ENCODE peak calls at places on chromosome 15, in four cellular contexts. One of them, this sample, is unnamed.

GRCh38 chr15:43808960-43809678 is 8.7 kb downstream of the HYPK start:
- DNase-seq in brain microvascular endothelial cell: no peak
- DNase-seq in tibial artery: no peak
- DNase-seq in H1: no peak
- DNase-seq in this sample: no peak

GRCh38 chr15:77640615-77641014 is 7.9 kb upstream of the LINGO1 start:
- DNase-seq in brain microvascular endothelial cell: no peak
- DNase-seq in tibial artery: no peak
- DNase-seq in H1: no peak
- DNase-seq in this sample: no peak

GRCh38 chr15:101111570-101112262 is 140.1 kb downstream of the CHSY1 start:
- DNase-seq in brain microvascular endothelial cell: no peak
- DNase-seq in tibial artery: no peak
- DNase-seq in H1: no peak
- DNase-seq in this sample: no peak

GRCh38 chr15:101258238-101259144 is 6.6 kb upstream of the CHSY1 start:
- DNase-seq in brain microvascular endothelial cell: peak; percentile 66
- DNase-seq in tibial artery: no peak
- DNase-seq in H1: no peak
- DNase-seq in this sample: peak; percentile 89

GRCh38 chr15:79329186-79329611 is 18.3 kb downstream of the TMED3 start:
- DNase-seq in brain microvascular endothelial cell: peak; percentile 72
- DNase-seq in tibial artery: no peak
- DNase-seq in H1: no peak
- DNase-seq in this sample: peak; percentile 66

GRCh38 chr15:35725353-35725752 is 179.4 kb upstream of the DPH6 start:
- DNase-seq in brain microvascular endothelial cell: peak; percentile 49
- DNase-seq in tibial artery: no peak
- DNase-seq in H1: no peak
- DNase-seq in this sample: peak; percentile 77

GRCh38 chr15:71999807-72000206 is 118.1 kb downstream of the MYO9A start:
- DNase-seq in brain microvascular endothelial cell: no peak
- DNase-seq in tibial artery: no peak
- DNase-seq in H1: no peak
- DNase-seq in this sample: no peak

GRCh38 chr15:81224232-81224631 is 27.6 kb downstream of the IL16 start:
- DNase-seq in brain microvascular endothelial cell: no peak
- DNase-seq in tibial artery: no peak
- DNase-seq in H1: no peak
- DNase-seq in this sample: no peak

GRCh38 chr15:98850991-98851776 is 156.4 kb downstream of the PGPEP1L start:
- DNase-seq in brain microvascular endothelial cell: peak; percentile 65
- DNase-seq in tibial artery: peak; percentile 89
- DNase-seq in H1: peak; percentile 57
- DNase-seq in this sample: peak; percentile 76
- H3K4me3 ChIP-seq in brain microvascular endothelial cell: peak overlapping the region; percentile 69
- H3K4me3 ChIP-seq in tibial artery: peak overlapping the region; percentile 76
- H3K4me3 ChIP-seq in H1: peak overlapping the region; percentile 85
- H3K4me3 ChIP-seq in this sample: peak overlapping the region; percentile 73

GRCh38 chr15:52281085-52282035 is 14.2 kb downstream of the MYO5C start:
- DNase-seq in brain microvascular endothelial cell: no peak
- DNase-seq in tibial artery: no peak
- DNase-seq in H1: no peak
- DNase-seq in this sample: no peak
- TF ChIP-seq CTCF in brain microvascular endothelial cell: no peak
- TF ChIP-seq CTCF in tibial artery: no peak
- TF ChIP-seq CTCF in H1: no peak
- TF ChIP-seq CTCF in this sample: no peak

GRCh38 chr15:69881310-69881660 is 216.4 kb downstream of the TLE3 start:
- DNase-seq in brain microvascular endothelial cell: no peak
- DNase-seq in tibial artery: no peak
- DNase-seq in H1: no peak
- DNase-seq in this sample: no peak

GRCh38 chr15:69881760-69882159 is 216.0 kb downstream of the TLE3 start:
- DNase-seq in brain microvascular endothelial cell: no peak
- DNase-seq in tibial artery: no peak
- DNase-seq in H1: no peak
- DNase-seq in this sample: no peak

GRCh38 chr15:69883306-69883705 is 214.4 kb downstream of the TLE3 start:
- DNase-seq in brain microvascular endothelial cell: no peak
- DNase-seq in tibial artery: no peak
- DNase-seq in H1: no peak
- DNase-seq in this sample: no peak

GRCh38 chr15:69876556-69876955 is 221.2 kb downstream of the TLE3 start:
- DNase-seq in brain microvascular endothelial cell: no peak
- DNase-seq in tibial artery: no peak
- DNase-seq in H1: no peak
- DNase-seq in this sample: no peak

GRCh38 chr15:69880616-69881309 is 217.0 kb downstream of the TLE3 start:
- DNase-seq in brain microvascular endothelial cell: no peak
- DNase-seq in tibial artery: no peak
- DNase-seq in H1: no peak
- DNase-seq in this sample: no peak
- H3K4me3 ChIP-seq in brain microvascular endothelial cell: no peak overlapping the region
- H3K4me3 ChIP-seq in tibial artery: no peak overlapping the region
- H3K4me3 ChIP-seq in H1: no peak overlapping the region
- H3K4me3 ChIP-seq in this sample: no peak overlapping the region

DNA sequence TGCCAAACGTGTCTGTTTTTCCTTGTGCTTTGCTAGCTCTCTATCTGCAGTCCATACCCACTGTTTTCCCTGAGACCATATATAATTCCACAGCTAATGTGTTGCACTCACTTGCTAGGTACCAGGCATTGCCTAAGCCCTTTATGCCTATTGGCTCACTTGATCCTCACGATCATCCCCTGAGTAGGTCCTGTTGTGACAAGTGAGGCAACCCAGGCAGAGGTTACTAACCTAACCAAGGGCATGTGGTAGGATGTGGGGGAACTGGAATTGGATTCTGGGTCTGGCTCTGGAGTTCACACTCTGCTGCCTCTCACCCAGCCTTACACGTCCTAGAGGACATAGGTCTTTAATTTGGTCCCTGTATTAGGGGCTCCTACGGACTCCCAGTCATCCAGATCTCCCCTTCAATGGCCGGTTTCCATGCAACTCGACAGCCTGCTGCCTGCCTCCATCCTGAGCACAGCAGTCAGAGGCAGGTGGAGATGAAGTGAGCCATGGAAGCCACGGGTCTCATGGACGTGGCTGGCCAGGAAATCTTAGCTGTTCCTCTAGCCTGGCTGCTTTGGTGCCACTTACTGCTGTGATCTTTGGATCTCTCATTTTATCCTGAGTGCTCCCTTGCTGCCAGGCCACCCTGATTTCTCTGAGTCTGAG is 38.9 kb upstream of the MYZAP start:
- DNase-seq in brain microvascular endothelial cell: no peak
- DNase-seq in tibial artery: no peak
- DNase-seq in H1: no peak
- DNase-seq in this sample: no peak
- TF ChIP-seq CTCF in brain microvascular endothelial cell: no peak
- TF ChIP-seq CTCF in tibial artery: no peak
- TF ChIP-seq CTCF in H1: no peak
- TF ChIP-seq CTCF in this sample: no peak

GRCh38 chr15:40310001-40310959 is 2.5 kb upstream of the PLCB2 start:
- DNase-seq in brain microvascular endothelial cell: no peak
- DNase-seq in tibial artery: no peak
- DNase-seq in H1: no peak
- DNase-seq in this sample: peak; percentile 44
- H3K4me3 ChIP-seq in brain microvascular endothelial cell: no peak overlapping the region
- H3K4me3 ChIP-seq in tibial artery: no peak overlapping the region
- H3K4me3 ChIP-seq in H1: no peak overlapping the region
- H3K4me3 ChIP-seq in this sample: no peak overlapping the region

GRCh38 chr15:31745841-31746240 is 284.5 kb upstream of the CHRNA7 start:
- DNase-seq in brain microvascular endothelial cell: no peak
- DNase-seq in tibial artery: no peak
- DNase-seq in H1: no peak
- DNase-seq in this sample: no peak

DNA sequence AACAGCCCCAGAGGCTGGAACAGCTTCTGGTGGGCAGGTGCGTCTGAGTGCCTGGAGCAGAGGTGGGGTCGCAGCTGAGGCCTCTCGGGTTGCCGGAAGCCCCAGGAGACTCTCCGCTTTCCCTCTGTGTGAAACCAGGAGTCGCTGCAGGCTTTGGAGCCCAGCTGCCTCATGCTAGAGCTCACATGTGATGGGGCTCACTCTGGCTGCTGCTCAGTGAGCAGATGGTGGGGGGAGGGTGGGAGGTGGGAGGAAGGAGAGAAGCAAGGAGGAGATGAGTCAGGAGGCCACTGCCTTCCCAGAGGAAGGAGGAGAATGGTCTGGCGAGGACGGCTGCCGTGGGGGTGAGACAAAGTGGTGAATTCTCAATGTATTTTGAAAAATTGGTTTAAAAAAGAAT is 290.1 kb upstream of the CHRNA7 start:
- DNase-seq in brain microvascular endothelial cell: no peak
- DNase-seq in tibial artery: no peak
- DNase-seq in H1: peak; percentile 46
- DNase-seq in this sample: no peak
- TF ChIP-seq CTCF in brain microvascular endothelial cell: peak; percentile 24
- TF ChIP-seq CTCF in tibial artery: no peak
- TF ChIP-seq CTCF in H1: peak; percentile 41
- TF ChIP-seq CTCF in this sample: no peak

GRCh38 chr15:60534051-60534450 is 55.1 kb upstream of the ICE2 start:
- DNase-seq in brain microvascular endothelial cell: no peak
- DNase-seq in tibial artery: no peak
- DNase-seq in H1: no peak
- DNase-seq in this sample: no peak
- H3K4me3 ChIP-seq in brain microvascular endothelial cell: no peak overlapping the region
- H3K4me3 ChIP-seq in tibial artery: no peak overlapping the region
- H3K4me3 ChIP-seq in H1: no peak overlapping the region
- H3K4me3 ChIP-seq in this sample: no peak overlapping the region

GRCh38 chr15:60928987-60929386 is 300.1 kb downstream of the RORA start:
- DNase-seq in brain microvascular endothelial cell: no peak
- DNase-seq in tibial artery: no peak
- DNase-seq in H1: no peak
- DNase-seq in this sample: no peak

GRCh38 chr15:60933914-60934885 is 294.9 kb downstream of the RORA start:
- DNase-seq in brain microvascular endothelial cell: no peak
- DNase-seq in tibial artery: no peak
- DNase-seq in H1: no peak
- DNase-seq in this sample: no peak

GRCh38 chr15:60935130-60935529 is 294.0 kb downstream of the RORA start:
- DNase-seq in brain microvascular endothelial cell: no peak
- DNase-seq in tibial artery: no peak
- DNase-seq in H1: no peak
- DNase-seq in this sample: peak; percentile 44

GRCh38 chr15:60936186-60936585 is 292.9 kb downstream of the RORA start:
- DNase-seq in brain microvascular endothelial cell: no peak
- DNase-seq in tibial artery: no peak
- DNase-seq in H1: no peak
- DNase-seq in this sample: no peak

DNA sequence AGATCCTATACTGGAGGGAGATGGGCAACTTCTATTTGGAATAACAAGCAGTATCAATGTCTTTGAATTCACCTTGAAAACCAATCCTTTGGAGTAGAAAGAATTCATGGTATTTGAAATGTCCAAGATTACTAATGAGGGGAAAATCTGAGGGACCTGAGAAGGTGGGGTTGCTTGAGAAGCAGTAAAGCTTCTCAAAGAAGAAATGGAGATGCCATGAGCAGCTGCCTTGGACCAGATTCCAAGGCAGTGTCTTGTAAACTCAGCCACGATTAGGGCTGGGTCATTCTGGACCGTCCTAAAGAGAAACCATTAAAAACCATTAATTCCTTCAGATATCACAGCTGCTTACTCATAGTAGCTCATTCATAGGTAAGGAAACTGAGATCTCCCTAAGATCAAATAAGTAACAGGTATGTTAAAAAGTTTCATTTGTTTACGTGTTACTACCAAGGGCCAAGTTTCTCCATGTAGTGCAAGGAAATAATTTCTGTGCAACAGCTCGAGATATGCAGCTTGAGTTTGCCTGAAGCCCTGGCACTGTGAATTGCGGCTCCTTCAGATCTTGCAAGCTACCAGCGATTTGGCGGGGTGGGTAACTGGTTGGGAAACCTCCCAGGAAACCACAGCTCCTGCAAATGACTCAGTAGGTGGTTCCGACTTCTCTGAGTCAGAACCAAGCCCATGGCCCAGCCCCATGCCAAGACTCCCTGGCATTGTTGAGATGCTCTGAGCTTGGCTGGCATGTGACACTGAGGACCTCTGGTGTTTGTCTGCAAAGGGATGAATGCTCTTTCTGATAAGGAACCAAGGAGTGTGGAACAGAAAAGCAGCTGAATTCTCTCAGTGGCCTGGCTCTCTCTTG is 296.8 kb downstream of the RORA start:
- DNase-seq in brain microvascular endothelial cell: no peak
- DNase-seq in tibial artery: peak; percentile 72
- DNase-seq in H1: no peak
- DNase-seq in this sample: peak; percentile 65
- TF ChIP-seq CTCF in brain microvascular endothelial cell: peak; percentile 26
- TF ChIP-seq CTCF in tibial artery: peak; percentile 6
- TF ChIP-seq CTCF in H1: peak; percentile 45
- TF ChIP-seq CTCF in this sample: no peak